ENCODE peak calls at places on chromosomes 12 and 14, in nine cellular contexts. E, P, N, B, V, G, K, H and Z are unnamed samples.
A peak's percentile ranks its signal among the peaks of the same experiment; 100 is the strongest.

GRCh38 chr14:33026850-33027420 is 88.3 kb downstream of the NPAS3 start:
- DNase-seq in E (no peak), P (no peak), N (peak; percentile 49), B (no peak), V (no peak), G (no peak), K (no peak), H (no peak), Z (no peak)

GRCh38 chr14:72965249-72965648 is 39.0 kb downstream of the DCAF4 start:
- DNase-seq in E (peak; percentile 19), P (no peak), N (no peak), B (peak; percentile 24), V (no peak), G (no peak), K (no peak), H (no peak), Z (no peak)

GRCh38 chr14:34324363-34324795 is 137.7 kb downstream of the SPTSSA start:
- DNase-seq in E (peak; percentile 58), P (peak; percentile 12), N (no peak), B (peak; percentile 71), V (no peak), G (no peak), K (no peak), H (no peak), Z (no peak)

GRCh38 chr12:47328831-47329545 is 249.2 kb upstream of the AMIGO2 start:
- DNase-seq in E (no peak), P (no peak), N (no peak), B (no peak), V (no peak), G (no peak), K (no peak), H (no peak), Z (no peak)

GRCh38 chr12:23221066-23221465 is 596.1 kb downstream of the ETNK1 start:
- DNase-seq in E (no peak), P (no peak), N (no peak), B (no peak), V (no peak), G (no peak), K (no peak), H (no peak), Z (no peak)

GRCh38 chr14:63542231-63542999 is 762 bp downstream of the PPP2R5E start:
- DNase-seq in E (no peak), P (peak; percentile 36), N (no peak), B (no peak), V (no peak), G (no peak), K (no peak), H (no peak), Z (no peak)

GRCh38 chr12:591167-591570 is 72.1 kb downstream of the NINJ2 start:
- DNase-seq in E (no peak), P (no peak), N (no peak), B (no peak), V (no peak), G (no peak), K (no peak), H (peak; percentile 18), Z (no peak)

GRCh38 chr12:89183985-89184435 is 168.3 kb downstream of the DUSP6 start:
- DNase-seq in E (peak; percentile 45), P (peak; percentile 15), N (no peak), B (no peak), V (no peak), G (peak; percentile 15), K (no peak), H (peak; percentile 88), Z (peak; percentile 55)

GRCh38 chr12:90905691-90906370 is 49.1 kb downstream of the CCER1 start:
- DNase-seq in E (no peak), P (no peak), N (no peak), B (no peak), V (no peak), G (no peak), K (no peak), H (no peak), Z (no peak)

GRCh38 chr14:53152627-53152908 is 555 bp downstream of the DDHD1 start:
- DNase-seq in E (peak; percentile 35), P (no peak), N (no peak), B (no peak), V (no peak), G (no peak), K (no peak), H (no peak), Z (no peak)

GRCh38 chr14:53152909-53153701 is at the start of gene DDHD1:
- DNase-seq in E (peak; percentile 71), P (peak; percentile 82), N (peak; percentile 84), B (peak; percentile 50), V (peak; percentile 51), G (peak; percentile 50), K (peak; percentile 76), H (peak; percentile 86), Z (peak; percentile 87)

GRCh38 chr14:53151867-53152626 is 1.1 kb downstream of the DDHD1 start:
- DNase-seq in E (peak; percentile 68), P (peak; percentile 61), N (peak; percentile 64), B (peak; percentile 29), V (no peak), G (peak; percentile 24), K (peak; percentile 55), H (peak; percentile 74), Z (peak; percentile 49)

GRCh38 chr14:53151523-53151866 is 1.6 kb downstream of the DDHD1 start:
- DNase-seq in E (no peak), P (no peak), N (no peak), B (no peak), V (no peak), G (no peak), K (no peak), H (no peak), Z (no peak)

DNA sequence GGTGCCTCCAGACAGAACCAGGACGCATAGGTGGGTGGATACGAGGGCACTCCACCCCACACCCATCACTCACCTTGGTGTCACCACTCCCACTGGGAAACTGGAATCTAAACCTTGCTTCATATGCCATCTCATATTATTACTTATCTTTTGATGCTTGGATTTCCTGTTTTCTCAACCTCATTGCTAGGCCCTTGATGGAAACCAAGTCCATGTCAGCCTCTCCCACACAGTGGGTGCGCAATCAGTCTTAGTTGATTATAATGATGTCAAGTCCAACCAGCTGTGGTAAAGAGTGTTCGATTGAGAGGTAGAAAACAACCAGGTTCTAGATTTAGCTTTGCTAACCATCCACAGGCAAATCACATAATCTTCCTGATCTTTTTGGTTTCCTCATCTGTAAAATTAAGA is 584 bp upstream of the DDHD1 start:
- DNase-seq in E (no peak), P (no peak), N (no peak), B (no peak), V (no peak), G (no peak), K (no peak), H (no peak), Z (no peak)
- TF ChIP-seq EP300 in E (no peak), P (no peak), N (no peak), B (no peak), V (no peak), G (no peak), K (no peak), H (no peak), Z (no peak)

GRCh38 chr12:93984005-93984404 is 164.4 kb upstream of the PLXNC1 start:
- DNase-seq in E (no peak), P (no peak), N (no peak), B (no peak), V (no peak), G (no peak), K (no peak), H (no peak), Z (no peak)

GRCh38 chr12:93990832-93991748 is 157.3 kb upstream of the PLXNC1 start:
- DNase-seq in E (peak; percentile 48), P (no peak), N (no peak), B (peak; percentile 45), V (no peak), G (no peak), K (no peak), H (peak; percentile 71), Z (no peak)

GRCh38 chr12:93991882-93992415 is 156.4 kb upstream of the PLXNC1 start:
- DNase-seq in E (no peak), P (no peak), N (no peak), B (no peak), V (no peak), G (no peak), K (no peak), H (no peak), Z (no peak)

DNA sequence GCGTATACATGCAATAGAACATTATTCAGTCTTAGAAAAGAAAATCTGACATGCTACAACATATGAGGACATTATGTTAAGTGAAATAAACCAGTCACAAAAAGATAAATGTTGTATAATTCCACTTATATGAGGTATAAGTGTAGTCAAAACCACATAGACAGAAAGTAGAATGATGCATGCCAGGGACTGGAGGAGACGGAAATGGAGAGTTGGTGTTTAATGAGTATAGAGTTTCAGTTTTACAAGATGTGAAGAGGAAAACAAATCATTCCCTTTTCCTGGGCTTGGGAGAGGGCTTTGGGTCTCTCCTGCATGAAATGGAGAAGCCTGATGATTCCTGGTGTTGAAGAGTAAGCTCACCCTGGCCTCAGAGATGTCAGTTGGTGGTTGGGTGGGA is 158.5 kb upstream of the PLXNC1 start:
- DNase-seq in E (no peak), P (no peak), N (no peak), B (no peak), V (no peak), G (no peak), K (no peak), H (no peak), Z (no peak)
- TF ChIP-seq POLR2A in E (no peak), P (no peak), N (no peak), B (no peak), V (no peak), G (no peak), K (no peak), H (no peak), Z (no peak)

GRCh38 chr12:104459556-104459909 is 2.8 kb downstream of the CHST11 start:
- DNase-seq in E (no peak), P (no peak), N (no peak), B (no peak), V (no peak), G (no peak), K (no peak), H (no peak), Z (no peak)
- H3K4me1 ChIP-seq in E (peaks cover 46% of the 10 kb centered on the region), P (peaks cover 3% of the 10 kb centered on the region), N (no peaks in the 10 kb centered on the region), B (no peaks in the 10 kb centered on the region), V (peaks cover 23% of the 10 kb centered on the region), G (peaks cover 45% of the 10 kb centered on the region), K (peaks cover 70% of the 10 kb centered on the region), H (peaks cover 15% of the 10 kb centered on the region), Z (peaks cover 64% of the 10 kb centered on the region)

GRCh38 chr12:7354521-7354920 is 50.6 kb downstream of the ACSM4 start:
- DNase-seq in E (no peak), P (no peak), N (no peak), B (no peak), V (no peak), G (no peak), K (no peak), H (no peak), Z (no peak)
- TF ChIP-seq EP300 in E (no peak), P (no peak), N (no peak), B (no peak), V (no peak), G (no peak), K (no peak), H (no peak), Z (no peak)